ENCODE peak calls at places on chromosomes 11 and 22, in seven cellular contexts. R is heart right ventricle; S is CD8-positive, alpha-beta memory T cell; Z is uterus; X is stomach; D is CD4-positive, alpha-beta T cell; L is left ventricle myocardium inferior. E is an unnamed sample.

GRCh38 chr22:44926124-44926475 is 83.7 kb downstream of the PHF21B start:
- DNase-seq in X (no peak), D (no peak), Z (no peak), L (peak; percentile 10), S (no peak), R (no peak), E (peak; percentile 50)

GRCh38 chr22:31692186-31692886 is 30.3 kb upstream of the PISD start:
- DNase-seq in D (no peak), X (no peak), L (no peak), S (no peak), R (no peak), Z (no peak), E (no peak)

GRCh38 chr11:74417379-74417804 is 19.2 kb upstream of the PGM2L1 start:
- DNase-seq in L (no peak), S (no peak), R (no peak), D (no peak), X (no peak), Z (no peak), E (no peak)

GRCh38 chr22:24536089-24536488 is 18.8 kb downstream of the GUCD1 start:
- DNase-seq in Z (no peak), R (no peak), X (no peak), D (no peak), S (no peak), L (no peak), E (no peak)

GRCh38 chr11:103967985-103968384 is 68.5 kb upstream of the DDI1 start:
- DNase-seq in D (no peak), Z (no peak), S (no peak), X (no peak), R (no peak), L (no peak), E (no peak)

GRCh38 chr22:45994516-45995404 is 17.8 kb upstream of the WNT7B start:
- DNase-seq in D (peak; percentile 89), L (peak; percentile 85), R (peak; percentile 84), X (peak; percentile 88), S (peak; percentile 80), Z (peak; percentile 83), E (peak; percentile 96)

GRCh38 chr11:108703916-108704315 is 39.0 kb downstream of the DDX10 start:
- DNase-seq in D (no peak), X (no peak), Z (no peak), L (no peak), S (no peak), R (no peak), E (no peak)

GRCh38 chr11:67428052-67429001 is at the start of gene RPS6KB2:
- DNase-seq in D (peak; percentile 100), R (peak; percentile 99), Z (peak; percentile 99), L (peak; percentile 99), S (peak; percentile 99), X (peak; percentile 100), E (peak; percentile 98)

GRCh38 chr22:22825213-22825593 is 62.4 kb upstream of the IGLL5 start:
- DNase-seq in X (no peak), L (no peak), D (no peak), S (no peak), Z (no peak), R (no peak), E (no peak)

GRCh38 chr11:62014158-62014476 is 46.7 kb upstream of the FTH1 start:
- DNase-seq in L (no peak), X (no peak), D (no peak), R (no peak), S (no peak), Z (no peak), E (no peak)

GRCh38 chr11:720642-721346 is 14.8 kb downstream of the EPS8L2 start:
- DNase-seq in R (no peak), Z (no peak), S (no peak), X (peak; percentile 59), L (no peak), D (no peak), E (peak; percentile 63)

GRCh38 chr11:35376613-35377012 is 42.7 kb downstream of the SLC1A2 start:
- DNase-seq in Z (no peak), L (no peak), S (no peak), D (no peak), R (no peak), X (no peak), E (no peak)

GRCh38 chr22:20567993-20568417 is 60.6 kb downstream of the MED15 start:
- DNase-seq in Z (no peak), S (no peak), L (peak; percentile 14), D (no peak), R (no peak), X (no peak), E (peak; percentile 37)

GRCh38 chr11:16902182-16902581 is 112.0 kb downstream of the PLEKHA7 start:
- DNase-seq in D (no peak), X (no peak), L (no peak), S (no peak), Z (no peak), R (no peak), E (no peak)

GRCh38 chr11:123055132-123055924 is 6.6 kb downstream of the HSPA8 start:
- DNase-seq in S (no peak), L (no peak), R (no peak), Z (no peak), X (no peak), D (no peak), E (no peak)

GRCh38 chr11:45287316-45287903 is 1.3 kb upstream of the SYT13 start:
- DNase-seq in D (no peak), S (no peak), R (no peak), X (no peak), Z (no peak), L (no peak), E (no peak)

GRCh38 chr22:44443641-44444235 is 54.3 kb downstream of the RTL6 start:
- DNase-seq in S (peak; percentile 8), X (no peak), L (no peak), Z (no peak), R (no peak), D (no peak), E (no peak)

GRCh38 chr11:69419662-69420061 is 61.8 kb upstream of the LINC01488 start:
- DNase-seq in S (no peak), L (no peak), D (no peak), Z (no peak), X (no peak), R (no peak), E (no peak)
- H3K27ac ChIP-seq in S (no peak overlapping the region), L (peak overlapping the region; percentile 41), D (no peak overlapping the region), Z (no peak overlapping the region), X (no peak overlapping the region), R (no peak overlapping the region), E (no peak overlapping the region)

GRCh38 chr11:4183410-4184057 is 88.9 kb downstream of the RRM1 start:
- DNase-seq in D (no peak), R (no peak), S (no peak), X (no peak), Z (no peak), L (no peak), E (no peak)
- H3K27ac ChIP-seq in D (no peak overlapping the region), R (no peak overlapping the region), S (no peak overlapping the region), X (no peak overlapping the region), Z (no peak overlapping the region), L (no peak overlapping the region), E (no peak overlapping the region)

GRCh38 chr11:33179431-33179830 is 18.2 kb upstream of the CSTF3 start:
- DNase-seq in Z (no peak), L (no peak), S (no peak), D (no peak), X (no peak), R (no peak), E (no peak)
- H3K27ac ChIP-seq in Z (no peak overlapping the region), L (no peak overlapping the region), S (no peak overlapping the region), D (no peak overlapping the region), X (no peak overlapping the region), R (no peak overlapping the region), E (no peak overlapping the region)

GRCh38 chr22:29275819-29276565 is 7.9 kb downstream of the EWSR1 start:
- DNase-seq in D (no peak), X (no peak), Z (no peak), S (no peak), L (no peak), R (no peak), E (no peak)
- H3K27ac ChIP-seq in D (no peak overlapping the region), X (no peak overlapping the region), Z (no peak overlapping the region), S (no peak overlapping the region), L (no peak overlapping the region), R (no peak overlapping the region), E (no peak overlapping the region)

E was measured in right cardiac atrium.